ENCODE peak calls at places on chromosomes 2 and 18, in eight cellular contexts. F is sigmoid colon, D is GM12878, S is adrenal gland, L is Peyer's patch, T is esophagus squamous epithelium, X is uterus, P is body of pancreas. B is an unnamed sample. For H3K4me1 and H3K36me3, the result is how much of the 10 kb centered on the place peaks cover.

GRCh38 chr2:17226941-17227340 is 291.3 kb downstream of the RAD51AP2 start:
- DNase-seq in F (no peak), D (no peak), S (no peak), L (no peak), T (no peak), X (no peak), P (no peak), B (no peak)

GRCh38 chr18:32439802-32440201 is 30.9 kb downstream of the GAREM1 start:
- DNase-seq in F (no peak), D (no peak), S (no peak), L (no peak), T (no peak), X (no peak), P (no peak), B (no peak)

GRCh38 chr18:3511980-3512379 is 62.0 kb downstream of the TGIF1 start:
- DNase-seq in F (no peak), D (no peak), S (peak), L (no peak), T (no peak), X (no peak), P (no peak), B (no peak)

GRCh38 chr2:207955456-207955855 is 69.9 kb downstream of the PLEKHM3 start:
- DNase-seq in F (no peak), D (no peak), S (no peak), L (no peak), T (no peak), X (no peak), P (no peak), B (no peak)

GRCh38 chr2:67453365-67453764 is 56.2 kb downstream of the ETAA1 start:
- DNase-seq in F (no peak), D (no peak), S (peak), L (no peak), T (no peak), X (no peak), P (no peak), B (no peak)

GRCh38 chr2:224121406-224122067 is 82.5 kb upstream of the SERPINE2 start:
- DNase-seq in F (no peak), D (no peak), S (no peak), L (no peak), T (no peak), X (no peak), P (no peak), B (no peak)

GRCh38 chr2:27724191-27724590 is 47.3 kb upstream of the MRPL33 start:
- DNase-seq in F (no peak), D (no peak), S (peak), L (no peak), T (no peak), X (no peak), P (no peak), B (no peak)

GRCh38 chr18:26971327-26971918 is 105.9 kb upstream of the AQP4 start:
- DNase-seq in F (no peak), D (no peak), S (no peak), L (no peak), T (no peak), X (no peak), P (no peak), B (no peak)

GRCh38 chr2:146817613-146818012 is 1027.2 kb upstream of the ACVR2A start:
- DNase-seq in F (no peak), D (no peak), S (no peak), L (no peak), T (no peak), X (no peak), P (no peak), B (no peak)

GRCh38 chr2:113282747-113283533 is 4.2 kb upstream of the PAX8 start:
- DNase-seq in F (no peak), D (no peak), S (peak), L (peak), T (no peak), X (no peak), P (peak), B (peak)

GRCh38 chr2:54569745-54570296 is 113.7 kb downstream of the SPTBN1 start:
- DNase-seq in F (no peak), D (peak), S (peak), L (peak), T (no peak), X (no peak), P (no peak), B (no peak)
- H3K4me1 ChIP-seq in F (under half), D (half or more), S (half or more), L (under half), T (half or more), X (under half), P (half or more), B (half or more)

GRCh38 chr18:51068111-51068510 is 38.1 kb downstream of the SMAD4 start:
- DNase-seq in F (no peak), D (no peak), S (no peak), L (no peak), T (no peak), X (no peak), P (no peak), B (no peak)

GRCh38 chr18:51070545-51070944 is 40.5 kb downstream of the SMAD4 start:
- DNase-seq in F (no peak), D (no peak), S (no peak), L (no peak), T (no peak), X (no peak), P (no peak), B (no peak)

GRCh38 chr18:51066273-51066672 is 36.3 kb downstream of the SMAD4 start:
- DNase-seq in F (no peak), D (no peak), S (no peak), L (no peak), T (no peak), X (no peak), P (no peak), B (no peak)

GRCh38 chr18:51072586-51073303 is 42.7 kb downstream of the SMAD4 start:
- DNase-seq in F (no peak), D (no peak), S (no peak), L (no peak), T (no peak), X (no peak), P (no peak), B (no peak)

GRCh38 chr18:51069885-51070284 is 39.9 kb downstream of the SMAD4 start:
- DNase-seq in F (no peak), D (no peak), S (no peak), L (no peak), T (no peak), X (no peak), P (no peak), B (no peak)
- H3K36me3 ChIP-seq in F (under half), D (under half), S (under half), L (under half), T (under half), X (under half), P (under half), B (under half)

DNA sequence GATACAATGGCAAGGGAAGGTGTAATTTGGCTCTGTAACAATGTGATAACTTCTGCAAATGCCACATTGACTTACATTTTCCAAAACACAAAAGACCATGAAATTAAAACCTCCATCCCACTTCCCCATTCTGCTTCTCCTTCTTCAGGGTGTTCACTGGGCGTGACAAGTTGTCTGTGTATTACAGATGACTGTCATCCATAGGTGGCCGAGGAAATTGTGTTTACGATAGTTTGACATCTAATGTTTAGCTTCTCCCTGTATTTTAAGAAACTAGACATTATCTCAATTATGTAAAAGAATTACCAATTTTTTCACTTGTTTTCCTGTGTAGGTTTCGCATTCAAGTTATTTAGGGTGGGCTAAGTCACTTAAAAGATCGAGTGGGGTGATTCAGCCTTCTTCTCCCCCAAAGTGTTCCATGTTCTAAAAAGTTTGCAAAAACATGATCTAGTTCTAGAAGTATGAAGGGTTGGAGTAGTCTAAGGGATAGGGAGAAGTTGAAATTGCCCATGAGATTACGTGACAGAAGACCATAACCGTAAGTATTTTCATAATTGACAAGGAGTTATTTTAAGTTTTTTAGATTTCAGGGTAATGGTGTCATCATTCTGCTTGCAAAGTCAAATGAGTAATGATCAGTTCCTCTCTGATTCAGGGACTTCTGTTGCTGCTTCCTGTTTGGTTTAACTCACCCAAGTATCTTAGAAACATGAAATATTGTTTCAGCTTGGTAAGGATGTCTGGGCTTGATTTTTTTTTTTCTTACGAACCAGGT is 25.2 kb upstream of the CYTIP start:
- DNase-seq in F (no peak), D (peak), S (peak), L (peak), T (no peak), X (no peak), P (no peak), B (no peak)
- TF ChIP-seq POLR2A in F (no peak), D (no peak), S (no peak), L (no peak), T (peak), X (no peak), P (no peak), B (no peak)

GRCh38 chr2:192090878-192091277 is 103.9 kb downstream of the TMEFF2 start:
- DNase-seq in F (no peak), D (no peak), S (no peak), L (no peak), T (no peak), X (no peak), P (no peak), B (no peak)
- H3K4me1 ChIP-seq in F (under half), D (under half), S (under half), L (under half), T (under half), X (under half), P (under half), B (under half)

GRCh38 chr2:179963626-179964025 is 43.5 kb downstream of the CWC22 start:
- DNase-seq in F (no peak), D (no peak), S (no peak), L (no peak), T (no peak), X (no peak), P (no peak), B (no peak)

GRCh38 chr2:179965291-179965690 is 41.8 kb downstream of the CWC22 start:
- DNase-seq in F (no peak), D (no peak), S (no peak), L (no peak), T (no peak), X (no peak), P (no peak), B (no peak)

DNA sequence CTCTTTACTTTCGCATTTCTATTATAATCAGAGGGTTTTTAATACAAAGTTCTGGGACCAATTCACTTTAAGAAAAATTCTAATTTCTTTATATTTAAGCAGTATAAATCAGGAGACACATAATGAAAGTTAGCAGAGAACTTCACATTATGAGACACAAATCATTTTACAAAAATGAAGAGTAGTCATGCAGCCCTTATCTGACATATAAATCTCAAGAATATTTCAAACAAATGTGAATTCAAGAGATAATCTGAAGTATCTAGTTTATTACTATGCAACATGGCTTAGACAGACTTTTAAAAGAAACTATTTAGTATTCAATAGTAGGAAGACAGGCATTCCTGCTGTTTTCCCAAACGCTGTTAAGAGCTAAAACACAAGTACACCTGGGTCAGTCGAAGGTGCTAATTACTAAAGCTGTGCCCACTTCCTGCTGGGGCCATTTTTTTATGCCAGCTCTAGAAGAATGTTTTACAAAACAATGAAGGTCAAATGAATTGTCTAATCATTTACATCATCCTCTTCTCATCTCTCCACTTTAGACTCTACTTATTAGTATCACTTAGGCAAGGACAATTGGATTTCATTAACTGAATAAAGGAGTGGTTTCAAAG is 40.2 kb downstream of the CWC22 start:
- DNase-seq in F (no peak), D (no peak), S (no peak), L (no peak), T (no peak), X (no peak), P (no peak), B (no peak)
- H3K36me3 ChIP-seq in F (under half), D (under half), S (under half), L (under half), T (under half), X (under half), P (under half), B (under half)

DNA sequence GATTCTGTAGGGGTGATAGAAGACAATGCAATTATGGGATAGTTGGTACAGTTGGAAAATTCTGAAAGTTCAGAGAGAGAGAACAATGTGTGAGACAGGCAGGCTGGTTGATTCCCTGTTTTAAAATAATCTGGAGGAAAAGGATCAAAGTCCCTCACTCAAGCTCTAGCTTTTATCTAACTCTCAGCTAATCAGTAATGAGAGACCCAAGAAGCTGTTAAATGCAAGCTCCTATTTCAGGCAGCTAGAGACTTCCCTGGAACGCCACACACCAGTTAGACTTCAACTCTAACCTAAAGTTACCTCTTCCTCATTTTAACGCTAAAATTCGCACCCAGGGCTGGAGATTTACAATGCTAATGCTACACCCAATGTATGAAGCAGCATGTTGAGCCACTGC is 243.1 kb downstream of the EN1 start:
- DNase-seq in F (no peak), D (no peak), S (no peak), L (no peak), T (no peak), X (no peak), P (no peak), B (no peak)
- TF ChIP-seq POLR2A in F (no peak), D (no peak), S (no peak), L (no peak), T (no peak), X (no peak), P (no peak), B (no peak)

DNA sequence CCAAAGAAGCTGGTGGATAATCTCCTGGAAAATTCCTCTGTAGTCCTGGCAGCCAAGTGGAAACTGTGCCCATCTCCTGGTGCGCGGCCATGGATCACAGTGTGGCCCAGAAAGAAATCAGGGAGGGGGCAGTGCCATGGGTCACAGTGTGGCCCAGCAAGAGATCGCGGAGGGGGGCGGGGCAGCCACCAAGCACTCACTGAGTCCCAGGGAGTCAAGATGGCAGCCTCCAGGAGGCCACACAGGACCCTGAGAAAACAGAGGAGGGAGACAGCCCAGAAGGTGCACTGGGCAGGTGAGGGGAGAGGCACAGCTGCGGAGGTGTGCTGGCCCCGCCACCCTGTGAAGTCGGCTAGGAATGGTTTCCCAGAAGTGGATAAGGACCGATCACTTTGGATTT is 8.1 kb upstream of the ATP6V1B1 start:
- DNase-seq in F (no peak), D (no peak), S (no peak), L (no peak), T (no peak), X (no peak), P (peak), B (no peak)
- H3K4me1 ChIP-seq in F (under half), D (under half), S (under half), L (under half), T (under half), X (under half), P (under half), B (under half)

GRCh38 chr2:97739893-97740245 is 26.5 kb downstream of the ZAP70 start:
- DNase-seq in F (no peak), D (no peak), S (no peak), L (no peak), T (no peak), X (no peak), P (no peak), B (peak)

GRCh38 chr2:97741686-97742085 is 28.3 kb downstream of the ZAP70 start:
- DNase-seq in F (no peak), D (no peak), S (no peak), L (no peak), T (no peak), X (no peak), P (no peak), B (no peak)

GRCh38 chr2:97739020-97739892 is 25.9 kb downstream of the ZAP70 start:
- DNase-seq in F (no peak), D (no peak), S (no peak), L (no peak), T (no peak), X (no peak), P (no peak), B (peak)

GRCh38 chr2:97741251-97741650 is 27.9 kb downstream of the ZAP70 start:
- DNase-seq in F (no peak), D (no peak), S (no peak), L (no peak), T (no peak), X (no peak), P (no peak), B (peak)

DNA sequence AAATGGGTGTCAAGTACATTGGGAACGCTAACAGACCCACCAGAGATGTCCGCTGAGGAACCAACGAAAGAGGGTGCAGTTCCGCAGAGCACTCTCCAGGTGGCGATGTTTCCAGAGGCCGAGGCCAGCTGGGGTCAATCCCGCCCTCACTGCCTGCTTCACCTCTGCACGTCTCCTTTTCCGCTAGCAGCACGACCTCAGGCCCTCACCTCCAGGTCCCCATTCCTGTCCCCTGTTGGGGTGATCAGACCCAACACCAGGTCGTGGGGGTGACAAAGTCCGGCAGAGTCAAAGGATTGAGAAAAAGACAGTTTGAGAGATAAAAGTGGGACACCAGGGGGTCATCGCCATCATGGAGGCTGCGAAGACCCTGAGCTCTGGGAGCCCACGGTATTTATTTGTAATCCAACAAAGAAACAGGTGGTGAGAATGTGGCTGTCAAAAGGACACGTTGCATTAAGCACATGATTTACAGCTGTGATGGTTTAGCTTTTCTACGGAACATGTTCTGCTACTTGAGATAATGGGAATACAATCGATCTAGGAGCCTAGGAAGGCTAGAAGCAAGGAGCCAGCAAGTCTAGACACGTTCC is 27.3 kb downstream of the ZAP70 start:
- DNase-seq in F (no peak), D (no peak), S (peak), L (peak), T (no peak), X (no peak), P (peak), B (peak)
- H3K36me3 ChIP-seq in F (under half), D (under half), S (under half), L (under half), T (under half), X (under half), P (under half), B (under half)

GRCh38 chr2:180983468-180984388 is 3.3 kb downstream of the UBE2E3 start:
- DNase-seq in F (no peak), D (no peak), S (peak), L (peak), T (no peak), X (no peak), P (peak), B (no peak)

GRCh38 chr2:180980943-180981898 is 816 bp downstream of the UBE2E3 start:
- DNase-seq in F (peak), D (no peak), S (peak), L (peak), T (no peak), X (no peak), P (peak), B (peak)

GRCh38 chr2:180979935-180980184 is 545 bp upstream of the UBE2E3 start:
- DNase-seq in F (no peak), D (no peak), S (no peak), L (no peak), T (peak), X (no peak), P (no peak), B (no peak)

GRCh38 chr2:180979086-180979934 is 1.1 kb upstream of the UBE2E3 start:
- DNase-seq in F (no peak), D (no peak), S (peak), L (no peak), T (no peak), X (no peak), P (peak), B (no peak)

DNA sequence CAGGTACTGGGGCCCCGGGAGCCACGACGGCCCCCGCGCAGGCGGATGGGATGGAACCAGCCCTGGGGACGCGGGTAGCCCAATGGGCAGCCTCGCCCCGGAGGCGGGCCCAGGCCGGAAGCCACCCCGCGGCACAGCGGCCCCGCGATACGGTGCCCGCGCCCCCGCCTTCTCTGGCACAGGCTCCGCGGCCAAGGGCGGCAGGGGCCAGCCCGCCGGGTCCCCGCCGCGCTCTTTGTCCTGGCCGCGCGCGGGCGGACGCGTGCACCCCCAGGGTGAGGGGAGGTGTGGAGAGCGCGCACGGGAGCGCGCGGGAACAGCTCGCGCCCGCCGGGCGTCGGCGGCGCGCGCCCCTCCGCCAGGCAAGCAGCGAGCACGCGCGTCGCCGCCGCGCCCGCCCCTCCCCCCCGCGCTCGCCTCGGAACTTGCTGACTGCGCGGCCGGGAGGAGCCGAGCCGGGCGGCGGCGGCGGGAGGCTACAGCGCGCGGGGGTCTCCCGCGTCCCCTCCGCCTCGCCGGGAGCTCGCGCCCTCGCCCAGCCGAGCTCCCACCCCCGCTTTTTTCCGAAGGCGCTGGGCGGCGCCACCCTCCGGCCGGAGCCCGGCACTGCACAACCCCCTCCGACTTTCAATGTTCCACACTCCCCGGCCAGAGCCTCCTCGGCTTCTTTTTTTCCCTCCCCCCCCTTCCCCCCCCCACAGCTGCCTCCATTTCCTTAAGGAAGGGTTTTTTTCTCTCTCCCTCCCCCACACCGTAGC is at the start of gene UBE2E3:
- DNase-seq in F (peak), D (no peak), S (peak), L (peak), T (peak), X (peak), P (peak), B (peak)
- TF ChIP-seq POLR2A in F (no peak), D (peak), S (peak), L (peak), T (peak), X (peak), P (peak), B (no peak)